ENCODE peak calls at places on chromosomes 7 and 10, in five cellular contexts. V, C, Q, H and J are unnamed samples.

GRCh38 chr7:304574-305409 is 14.8 kb downstream of the FOXL3 start:
- DNase-seq in V (no peak), C (no peak), Q (no peak), H (no peak), J (no peak)

GRCh38 chr10:24701447-24701846 is 22.2 kb downstream of the ARHGAP21 start:
- DNase-seq in V (no peak), C (no peak), Q (no peak), H (no peak), J (no peak)

GRCh38 chr7:157840913-157841756 is 504.3 kb downstream of the DNAJB6 start:
- DNase-seq in V (no peak), C (no peak), Q (no peak), H (peak; percentile 43), J (no peak)

GRCh38 chr7:135917721-135918120 is 59.4 kb downstream of the MTPN start:
- DNase-seq in V (no peak), C (no peak), Q (no peak), H (no peak), J (no peak)

GRCh38 chr10:113041841-113042745 is 92.0 kb downstream of the TCF7L2 start:
- DNase-seq in V (no peak), C (no peak), Q (no peak), H (no peak), J (no peak)

GRCh38 chr7:44636926-44637325 is 30.5 kb downstream of the OGDH start:
- DNase-seq in V (no peak), C (no peak), Q (no peak), H (no peak), J (no peak)

GRCh38 chr7:132084776-132085388 is 491.4 kb downstream of the PLXNA4 start:
- DNase-seq in V (no peak), C (no peak), Q (peak; percentile 11), H (no peak), J (peak; percentile 73)

GRCh38 chr7:81367335-81367801 is 402.5 kb downstream of the HGF start:
- DNase-seq in V (no peak), C (no peak), Q (peak; percentile 6), H (no peak), J (no peak)

GRCh38 chr7:126689037-126689436 is 563.7 kb downstream of the GRM8 start:
- DNase-seq in V (no peak), C (no peak), Q (no peak), H (no peak), J (no peak)

GRCh38 chr7:46229409-46229808 is 308.3 kb upstream of the IGFBP3 start:
- DNase-seq in V (no peak), C (no peak), Q (peak; percentile 96), H (no peak), J (no peak)

GRCh38 chr10:92569071-92569470 is 4.8 kb downstream of the IDE start:
- DNase-seq in V (no peak), C (no peak), Q (peak; percentile 34), H (no peak), J (no peak)

GRCh38 chr10:124619195-124619594 is 125.0 kb downstream of the FAM53B start:
- DNase-seq in V (no peak), C (peak; percentile 42), Q (peak; percentile 20), H (no peak), J (no peak)

GRCh38 chr7:87565877-87566276 is 34.8 kb downstream of the ABCB1 start:
- DNase-seq in V (no peak), C (no peak), Q (no peak), H (no peak), J (no peak)

GRCh38 chr10:80408198-80409085 is at the start of gene PRXL2A:
- DNase-seq in V (peak; percentile 72), C (peak; percentile 96), Q (no peak), H (peak; percentile 95), J (peak; percentile 96)

GRCh38 chr7:1096156-1097119 is 8.5 kb downstream of the GPER1 start:
- DNase-seq in V (no peak), C (no peak), Q (no peak), H (no peak), J (no peak)

GRCh38 chr10:103241262-103242011 is 4.2 kb upstream of the RPEL1 start:
- DNase-seq in V (peak; percentile 28), C (peak; percentile 82), Q (peak; percentile 50), H (no peak), J (peak; percentile 84)

GRCh38 chr7:90666186-90666585 is 70.1 kb downstream of the CDK14 start:
- DNase-seq in V (no peak), C (no peak), Q (peak; percentile 66), H (no peak), J (no peak)

GRCh38 chr10:810351-810846 is 120.9 kb upstream of the DIP2C start:
- DNase-seq in V (peak; percentile 41), C (no peak), Q (peak; percentile 49), H (peak; percentile 38), J (peak; percentile 59)

GRCh38 chr10:132455986-132456847 is 59.2 kb downstream of the PWWP2B start:
- DNase-seq in V (no peak), C (no peak), Q (no peak), H (no peak), J (no peak)

GRCh38 chr10:116669832-116670644 is 49.3 kb downstream of the PNLIPRP2 start:
- DNase-seq in V (no peak), C (no peak), Q (no peak), H (no peak), J (no peak)

GRCh38 chr10:26703974-26704373 is 6.5 kb downstream of the PDSS1 start:
- DNase-seq in V (no peak), C (no peak), Q (no peak), H (no peak), J (no peak)

GRCh38 chr10:76185476-76186255 is 754.2 kb downstream of the LRMDA start:
- DNase-seq in V (no peak), C (no peak), Q (no peak), H (no peak), J (no peak)

GRCh38 chr10:82551501-82551900 is 676.5 kb downstream of the NRG3 start:
- DNase-seq in V (no peak), C (no peak), Q (no peak), H (no peak), J (no peak)

GRCh38 chr7:90455163-90456030 is 14.0 kb upstream of the PTTG1IP2 start:
- DNase-seq in V (peak; percentile 71), C (peak; percentile 8), Q (peak; percentile 57), H (no peak), J (no peak)

GRCh38 chr7:36658603-36659516 is 65.4 kb downstream of the AOAH start:
- DNase-seq in V (peak; percentile 61), C (peak; percentile 48), Q (peak; percentile 94), H (peak; percentile 18), J (peak; percentile 7)

GRCh38 chr10:74114041-74114448 is 36.6 kb downstream of the AP3M1 start:
- DNase-seq in V (peak; percentile 39), C (no peak), Q (no peak), H (no peak), J (no peak)

GRCh38 chr7:50358808-50359207 is 54.3 kb downstream of the IKZF1 start:
- DNase-seq in V (no peak), C (no peak), Q (no peak), H (no peak), J (no peak)

GRCh38 chr10:21500578-21500910 is 24.9 kb downstream of the SKIDA1 start:
- DNase-seq in V (no peak), C (no peak), Q (no peak), H (no peak), J (no peak)

GRCh38 chr10:24396396-24396795 is 187.5 kb downstream of the KIAA1217 start:
- DNase-seq in V (no peak), C (no peak), Q (no peak), H (no peak), J (no peak)